ENCODE peak calls at places on chromosomes 3 and 15, in five cellular contexts. R is A549, J is right cardiac atrium, D is lung, Q is IMR-90. I is an unnamed sample. For H3K4me1, the result is how much of the 10 kb centered on the place peaks cover.

GRCh38 chr3:105653161-105653560 is 215.7 kb downstream of the CBLB start:
- DNase-seq in R (no peak), J (no peak), D (no peak), Q (no peak), I (no peak)

GRCh38 chr15:71109890-71110289 is 5.4 kb upstream of the THSD4 start:
- DNase-seq in R (no peak), J (no peak), D (no peak), Q (no peak), I (no peak)

GRCh38 chr15:74780983-74781672 is 752 bp upstream of the CSK start:
- DNase-seq in R (no peak), J (no peak), D (no peak), Q (peak), I (no peak)

GRCh38 chr3:141375381-141376301 is 7.3 kb downstream of the ZBTB38 start:
- DNase-seq in R (no peak), J (no peak), D (no peak), Q (no peak), I (no peak)

GRCh38 chr3:4928277-4928789 is 50.9 kb upstream of the BHLHE40 start:
- DNase-seq in R (no peak), J (peak), D (no peak), Q (no peak), I (no peak)

GRCh38 chr3:128170866-128171516 is 17.7 kb downstream of the EEFSEC start:
- DNase-seq in R (peak), J (peak), D (peak), Q (peak), I (peak)

GRCh38 chr3:157649511-157649910 is 146.3 kb upstream of the VEPH1 start:
- DNase-seq in R (no peak), J (no peak), D (no peak), Q (no peak), I (no peak)

GRCh38 chr15:23588268-23588667 is 22.8 kb downstream of the MKRN3 start:
- DNase-seq in R (no peak), J (no peak), D (no peak), Q (no peak), I (no peak)

GRCh38 chr3:64518950-64519349 is 168.8 kb downstream of the ADAMTS9 start:
- DNase-seq in R (no peak), J (no peak), D (no peak), Q (peak), I (no peak)

GRCh38 chr3:126983653-126984390 is 907 bp downstream of the PLXNA1 start:
- DNase-seq in R (no peak), J (no peak), D (no peak), Q (no peak), I (no peak)

GRCh38 chr15:48592929-48593328 is 52.6 kb downstream of the FBN1 start:
- DNase-seq in R (no peak), J (no peak), D (no peak), Q (no peak), I (no peak)

GRCh38 chr15:60179786-60180391 is 175.8 kb downstream of the FOXB1 start:
- DNase-seq in R (peak), J (no peak), D (no peak), Q (peak), I (no peak)

GRCh38 chr3:111763101-111763500 is 96.0 kb upstream of the PHLDB2 start:
- DNase-seq in R (no peak), J (no peak), D (no peak), Q (no peak), I (no peak)
- H3K4me1 ChIP-seq in R (half or more), J (under half), D (under half), Q (under half), I (under half)

GRCh38 chr15:63483521-63484371 is 20.6 kb upstream of the USP3 start:
- DNase-seq in R (no peak), J (no peak), D (peak), Q (no peak), I (no peak)

GRCh38 chr15:63482874-63483323 is 21.5 kb upstream of the USP3 start:
- DNase-seq in R (no peak), J (no peak), D (no peak), Q (no peak), I (no peak)

GRCh38 chr15:63478243-63478642 is 26.1 kb upstream of the USP3 start:
- DNase-seq in R (no peak), J (no peak), D (no peak), Q (no peak), I (no peak)

GRCh38 chr15:63481105-63481810 is 23.1 kb upstream of the USP3 start:
- DNase-seq in R (peak), J (no peak), D (no peak), Q (peak), I (peak)

DNA sequence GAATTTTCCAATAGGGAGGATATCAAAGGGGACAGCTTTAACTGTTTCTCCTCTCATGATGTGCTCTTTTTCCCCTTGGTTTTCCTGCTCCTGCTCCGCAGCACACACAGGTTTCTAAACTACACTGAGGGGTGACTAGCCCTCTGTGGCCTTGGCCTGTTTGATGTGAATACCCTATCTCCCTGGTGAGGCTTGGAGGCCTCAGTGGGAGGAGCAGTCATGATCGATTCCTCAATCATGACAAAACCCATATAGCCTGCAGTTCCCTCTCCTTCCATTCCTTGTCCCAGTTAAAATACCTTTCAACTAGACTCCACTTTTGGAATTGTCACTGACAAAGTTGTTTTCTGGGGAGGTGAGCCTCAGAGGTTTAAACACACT is 24.0 kb upstream of the USP3 start:
- DNase-seq in R (no peak), J (no peak), D (no peak), Q (no peak), I (peak)
- H3K4me1 ChIP-seq in R (half or more), J (under half), D (under half), Q (under half), I (under half)

DNA sequence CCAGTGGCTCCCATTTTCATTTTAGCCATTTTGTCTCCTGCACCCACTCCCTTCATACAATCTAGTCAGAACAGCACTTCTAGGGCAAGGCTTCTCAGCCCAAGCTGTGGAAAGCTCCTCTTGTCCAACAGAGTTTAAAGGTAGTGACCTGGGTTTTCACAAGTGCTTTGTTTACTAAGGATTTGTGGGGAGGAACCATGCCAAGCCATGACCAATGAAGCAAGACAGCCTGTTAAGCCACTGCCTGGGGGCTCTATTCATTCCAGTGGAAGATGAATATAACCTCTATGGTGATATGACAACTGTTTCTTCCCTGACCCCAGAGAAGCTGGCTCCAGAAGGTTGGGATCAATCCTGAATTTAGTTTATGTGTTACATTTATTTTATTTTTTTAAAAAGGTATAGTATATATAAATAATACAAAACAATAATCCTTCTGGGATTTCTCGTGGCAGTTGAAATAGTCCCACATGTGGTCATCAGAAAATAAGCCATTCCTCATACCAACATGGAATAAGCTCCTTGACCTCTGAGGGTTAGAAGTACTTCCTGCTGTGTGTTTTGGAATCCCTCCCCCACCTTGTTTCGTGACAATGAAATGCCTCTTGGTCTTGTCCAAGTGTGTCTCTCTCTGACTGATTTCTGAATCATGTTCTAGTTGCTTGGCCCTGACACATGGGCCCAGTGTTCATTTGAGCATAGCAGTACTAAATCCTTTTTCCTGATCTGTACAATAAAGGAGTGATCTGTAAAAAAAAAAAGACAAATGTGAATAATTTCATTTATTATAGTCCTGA is 13.3 kb upstream of the THUMPD3 start:
- DNase-seq in R (no peak), J (no peak), D (no peak), Q (peak), I (no peak)
- H3K4me1 ChIP-seq in R (under half), J (under half), D (under half), Q (under half), I (under half)

DNA sequence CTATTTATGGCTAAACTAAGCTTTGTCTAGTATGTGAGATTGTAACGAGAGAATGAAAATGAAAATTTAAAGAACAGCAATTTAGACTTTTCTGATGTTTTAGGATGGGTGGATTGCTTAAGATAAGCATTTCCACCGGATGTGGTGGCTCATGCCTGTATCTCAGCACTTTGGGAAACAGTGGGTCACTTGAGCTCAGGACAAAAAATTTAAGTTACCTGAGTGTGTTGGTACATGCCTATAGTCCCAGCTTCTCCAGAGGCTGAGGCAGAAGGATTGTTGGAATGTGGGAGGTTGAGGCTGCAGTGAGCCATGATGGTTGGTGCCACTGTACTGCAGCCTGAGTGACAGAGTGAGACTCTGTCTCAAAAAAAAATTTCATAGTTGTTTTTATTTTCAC is 3.4 kb downstream of the PPP4R2 start:
- DNase-seq in R (no peak), J (no peak), D (no peak), Q (no peak), I (no peak)
- H3K4me1 ChIP-seq in R (under half), J (under half), D (under half), Q (under half), I (under half)

GRCh38 chr3:136733317-136733833 is 18.8 kb downstream of the STAG1 start:
- DNase-seq in R (no peak), J (no peak), D (no peak), Q (peak), I (no peak)
- H3K4me1 ChIP-seq in R (under half), J (under half), D (under half), Q (under half), I (under half)

GRCh38 chr3:42071720-42072582 is 19.2 kb upstream of the TRAK1 start:
- DNase-seq in R (peak), J (peak), D (peak), Q (peak), I (peak)

GRCh38 chr3:42072583-42072924 is 18.6 kb upstream of the TRAK1 start:
- DNase-seq in R (no peak), J (no peak), D (no peak), Q (no peak), I (no peak)

GRCh38 chr3:42072930-42073329 is 18.2 kb upstream of the TRAK1 start:
- DNase-seq in R (no peak), J (no peak), D (no peak), Q (no peak), I (no peak)

GRCh38 chr3:42068303-42069088 is 22.7 kb upstream of the TRAK1 start:
- DNase-seq in R (no peak), J (no peak), D (no peak), Q (no peak), I (no peak)

GRCh38 chr3:42070089-42070885 is 20.9 kb upstream of the TRAK1 start:
- DNase-seq in R (no peak), J (no peak), D (no peak), Q (peak), I (no peak)
- H3K4me1 ChIP-seq in R (half or more), J (under half), D (under half), Q (under half), I (under half)

GRCh38 chr15:41928637-41929620 is 35.1 kb upstream of the SPTBN5 start:
- DNase-seq in R (no peak), J (peak), D (no peak), Q (no peak), I (peak)

GRCh38 chr15:41926184-41927056 is 32.6 kb upstream of the SPTBN5 start:
- DNase-seq in R (no peak), J (no peak), D (no peak), Q (no peak), I (no peak)

GRCh38 chr15:41927516-41927915 is 33.7 kb upstream of the SPTBN5 start:
- DNase-seq in R (no peak), J (no peak), D (no peak), Q (no peak), I (no peak)

GRCh38 chr15:41930221-41930866 is 36.5 kb upstream of the SPTBN5 start:
- DNase-seq in R (peak), J (peak), D (peak), Q (peak), I (peak)

GRCh38 chr15:41928100-41928499 is 34.2 kb upstream of the SPTBN5 start:
- DNase-seq in R (peak), J (no peak), D (no peak), Q (no peak), I (no peak)
- H3K4me1 ChIP-seq in R (half or more), J (under half), D (under half), Q (under half), I (under half)

GRCh38 chr15:57387011-57387410 is 10.7 kb downstream of the CGNL1 start:
- DNase-seq in R (no peak), J (no peak), D (no peak), Q (no peak), I (no peak)
- H3K4me1 ChIP-seq in R (under half), J (under half), D (under half), Q (under half), I (under half)

GRCh38 chr3:173000553-173000952 is 140.5 kb downstream of the SPATA16 start:
- DNase-seq in R (no peak), J (no peak), D (no peak), Q (no peak), I (no peak)

GRCh38 chr3:173006006-173006405 is 135.0 kb downstream of the SPATA16 start:
- DNase-seq in R (no peak), J (no peak), D (no peak), Q (no peak), I (no peak)

GRCh38 chr3:173004681-173005080 is 136.4 kb downstream of the SPATA16 start:
- DNase-seq in R (no peak), J (no peak), D (no peak), Q (no peak), I (no peak)

GRCh38 chr3:173001622-173002021 is 139.4 kb downstream of the SPATA16 start:
- DNase-seq in R (no peak), J (no peak), D (no peak), Q (no peak), I (no peak)

GRCh38 chr3:173003471-173003870 is 137.6 kb downstream of the SPATA16 start:
- DNase-seq in R (no peak), J (no peak), D (no peak), Q (no peak), I (no peak)
- H3K4me1 ChIP-seq in R (under half), J (under half), D (under half), Q (under half), I (under half)

I was measured in kidney.